ENCODE peak calls at places on chromosomes 1 and 21, in ten cellular contexts. L is DMS79; O is ELR; S is GM23248; R is memory B cell; Z is Caki2; C is suprapubic skin; Q is NCI-H1092; E is psoas muscle; D is CD4-positive, alpha-beta T cell. Y is an unnamed sample.

GRCh38 chr1:217482356-217483102 is 148.4 kb downstream of the GPATCH2 start:
- DNase-seq in L (no peak), O (peak), S (peak), R (no peak), Z (peak), C (no peak), Q (no peak), E (no peak), D (no peak), Y (no peak)

GRCh38 chr1:223712856-223713494 is 636 bp downstream of the CAPN2 start:
- DNase-seq in L (no peak), O (no peak), S (peak), R (peak), Z (no peak), C (no peak), Q (no peak), E (no peak), D (no peak), Y (no peak)

GRCh38 chr1:2415801-2416208 is 3.4 kb upstream of the PEX10 start:
- DNase-seq in L (peak), O (no peak), S (no peak), R (no peak), Z (no peak), C (no peak), Q (no peak), E (no peak), D (no peak), Y (no peak)

GRCh38 chr1:198212675-198213074 is 55.9 kb downstream of the NEK7 start:
- DNase-seq in L (no peak), O (peak), S (peak), R (no peak), Z (no peak), C (no peak), Q (no peak), E (peak), D (no peak), Y (no peak)

GRCh38 chr1:163250382-163250974 is 47.8 kb upstream of the RGS5 start:
- DNase-seq in L (no peak), O (no peak), S (no peak), R (no peak), Z (no peak), C (no peak), Q (no peak), E (no peak), D (no peak), Y (no peak)

GRCh38 chr1:6599141-6599975 is 3.3 kb downstream of the KLHL21 start:
- DNase-seq in L (no peak), O (peak), S (peak), R (no peak), Z (peak), C (no peak), Q (no peak), E (peak), D (peak), Y (no peak)

GRCh38 chr21:33126569-33126968 is 56.6 kb downstream of the OLIG1 start:
- DNase-seq in L (no peak), O (no peak), S (no peak), R (no peak), Z (no peak), C (no peak), Q (no peak), E (no peak), D (no peak), Y (no peak)

GRCh38 chr1:244074559-244075171 is 23.6 kb downstream of the ZBTB18 start:
- DNase-seq in L (no peak), O (no peak), S (no peak), R (peak), Z (no peak), C (no peak), Q (no peak), E (no peak), D (peak), Y (no peak)

GRCh38 chr1:54125671-54126070 is 27.1 kb downstream of the CDCP2 start:
- DNase-seq in L (no peak), O (no peak), S (peak), R (no peak), Z (peak), C (no peak), Q (no peak), E (peak), D (no peak), Y (no peak)

GRCh38 chr1:6652986-6653385 is 28.3 kb downstream of the THAP3 start:
- DNase-seq in L (no peak), O (no peak), S (no peak), R (no peak), Z (no peak), C (no peak), Q (no peak), E (no peak), D (no peak), Y (no peak)

GRCh38 chr1:187051618-187052232 is 223.0 kb downstream of the PLA2G4A start:
- DNase-seq in L (peak), O (peak), S (peak), R (no peak), Z (peak), C (no peak), Q (peak), E (no peak), D (no peak), Y (peak)

GRCh38 chr1:154434346-154435075 is 29.4 kb downstream of the IL6R start:
- DNase-seq in L (no peak), O (no peak), S (peak), R (no peak), Z (no peak), C (peak), Q (no peak), E (peak), D (no peak), Y (no peak)

GRCh38 chr21:30408782-30409494 is 13.1 kb downstream of the KRTAP13-1 start:
- DNase-seq in L (no peak), O (peak), S (peak), R (no peak), Z (peak), C (no peak), Q (peak), E (no peak), D (no peak), Y (peak)

GRCh38 chr1:99003911-99004269 is 771 bp downstream of the PLPPR5 start:
- DNase-seq in L (no peak), O (no peak), S (no peak), R (no peak), Z (peak), C (no peak), Q (no peak), E (peak), D (no peak), Y (no peak)

GRCh38 chr1:243409284-243409683 is 153.4 kb downstream of the SDCCAG8 start:
- DNase-seq in L (no peak), O (peak), S (no peak), R (no peak), Z (no peak), C (no peak), Q (no peak), E (no peak), D (no peak), Y (no peak)

GRCh38 chr1:64186898-64187280 is 16.5 kb upstream of the UBE2U start:
- DNase-seq in L (no peak), O (no peak), S (no peak), R (no peak), Z (no peak), C (no peak), Q (no peak), E (no peak), D (no peak), Y (no peak)

GRCh38 chr1:15406911-15407559 is 2.7 kb upstream of the EFHD2 start:
- DNase-seq in L (no peak), O (peak), S (peak), R (no peak), Z (no peak), C (peak), Q (no peak), E (peak), D (no peak), Y (no peak)

GRCh38 chr1:40820251-40820797 is 36.7 kb downstream of the KCNQ4 start:
- DNase-seq in L (no peak), O (no peak), S (no peak), R (no peak), Z (no peak), C (no peak), Q (no peak), E (no peak), D (no peak), Y (no peak)

GRCh38 chr1:44616284-44616990 is 57.8 kb downstream of the TMEM53 start:
- DNase-seq in L (no peak), O (no peak), S (no peak), R (no peak), Z (no peak), C (no peak), Q (no peak), E (no peak), D (no peak), Y (no peak)

GRCh38 chr1:112686417-112686816 is 12.0 kb downstream of the MOV10 start:
- DNase-seq in L (no peak), O (no peak), S (no peak), R (no peak), Z (no peak), C (no peak), Q (no peak), E (no peak), D (no peak), Y (no peak)

GRCh38 chr1:73626326-73626725 is 571.6 kb downstream of the LRRIQ3 start:
- DNase-seq in L (no peak), O (no peak), S (no peak), R (no peak), Z (no peak), C (no peak), Q (no peak), E (no peak), D (no peak), Y (no peak)

GRCh38 chr21:41666641-41667051 is 100.2 kb downstream of the RIPK4 start:
- DNase-seq in L (no peak), O (peak), S (no peak), R (no peak), Z (no peak), C (peak), Q (no peak), E (no peak), D (no peak), Y (no peak)

GRCh38 chr1:68051475-68051874 is 1.0 kb upstream of the DIRAS3 start:
- DNase-seq in L (no peak), O (peak), S (peak), R (no peak), Z (no peak), C (peak), Q (peak), E (peak), D (no peak), Y (no peak)

GRCh38 chr21:17921579-17922530 is 102.7 kb upstream of the C21orf91 start:
- DNase-seq in L (no peak), O (peak), S (peak), R (no peak), Z (no peak), C (no peak), Q (no peak), E (no peak), D (no peak), Y (no peak)

Y was measured in NCI-H1105 treated with DMSO at 0.1 percent for 48 hours.